ENCODE peak calls at places on chromosomes 11 and 22, in ten cellular contexts. D is activated CD4-positive, alpha-beta memory T cell treated with anti-CD3 and anti-CD28 coated beads, Interleukin-2, amount 10 ng/mL, durations not matched to agents 7 days and 5 days; J is T-helper 9 cell; Z is stimulated activated CD4-positive, alpha-beta T cell treated with anti-CD3 and anti-CD28 coated beads, Interleukin-2, amount 100 ng/mL, for 48 hours; U is left cardiac atrium; B is A549; M is left ventricle myocardium superior; Y is NCI-H1436; L is HS-5; A is NCI-H1417. H is an unnamed sample.

GRCh38 chr11:85779956-85780640 is 30.8 kb downstream of the SYTL2 start:
- DNase-seq in D (no peak), J (no peak), Z (no peak), U (no peak), B (no peak), M (no peak), Y (no peak), L (no peak), A (no peak), H (no peak)

GRCh38 chr11:120747801-120748484 is 236.4 kb downstream of the GRIK4 start:
- DNase-seq in D (no peak), J (no peak), Z (no peak), U (no peak), B (no peak), M (no peak), Y (no peak), L (no peak), A (peak), H (no peak)

GRCh38 chr11:35354644-35355043 is 64.7 kb downstream of the SLC1A2 start:
- DNase-seq in D (no peak), J (no peak), Z (no peak), U (no peak), B (no peak), M (no peak), Y (no peak), L (no peak), A (no peak), H (no peak)

GRCh38 chr11:119810478-119811232 is 81.7 kb upstream of the NECTIN1 start:
- DNase-seq in D (no peak), J (no peak), Z (no peak), U (no peak), B (no peak), M (no peak), Y (no peak), L (no peak), A (no peak), H (no peak)

GRCh38 chr11:9851366-9851765 is 187.5 kb downstream of the SWAP70 start:
- DNase-seq in D (no peak), J (no peak), Z (no peak), U (no peak), B (no peak), M (no peak), Y (no peak), L (no peak), A (no peak), H (no peak)

GRCh38 chr11:17972987-17973386 is 39.9 kb downstream of the SERGEF start:
- DNase-seq in D (no peak), J (no peak), Z (no peak), U (peak), B (peak), M (peak), Y (no peak), L (peak), A (peak), H (peak)

GRCh38 chr22:19213496-19214473 is 35.2 kb upstream of the SLC25A1 start:
- DNase-seq in D (no peak), J (no peak), Z (no peak), U (no peak), B (no peak), M (no peak), Y (no peak), L (no peak), A (no peak), H (no peak)

GRCh38 chr11:78982377-78982925 is 407.8 kb upstream of the NARS2 start:
- DNase-seq in D (no peak), J (no peak), Z (no peak), U (no peak), B (no peak), M (no peak), Y (no peak), L (no peak), A (no peak), H (no peak)

GRCh38 chr11:21604564-21604963 is 588.3 kb upstream of the ANO5 start:
- DNase-seq in D (no peak), J (no peak), Z (no peak), U (no peak), B (no peak), M (no peak), Y (no peak), L (no peak), A (no peak), H (no peak)

GRCh38 chr11:16749666-16750065 is 11.2 kb downstream of the C11orf58 start:
- DNase-seq in D (no peak), J (no peak), Z (no peak), U (no peak), B (no peak), M (no peak), Y (no peak), L (no peak), A (no peak), H (no peak)

GRCh38 chr11:131749100-131749499 is 378.7 kb downstream of the NTM start:
- DNase-seq in D (no peak), J (no peak), Z (no peak), U (no peak), B (no peak), M (no peak), Y (no peak), L (peak), A (peak), H (no peak)

GRCh38 chr22:25120093-25120561 is 79.5 kb upstream of the CRYBB3 start:
- DNase-seq in D (no peak), J (no peak), Z (no peak), U (no peak), B (no peak), M (no peak), Y (peak), L (no peak), A (peak), H (no peak)

GRCh38 chr11:32478277-32478731 is 43.0 kb upstream of the WT1 start:
- DNase-seq in D (no peak), J (no peak), Z (no peak), U (no peak), B (no peak), M (no peak), Y (no peak), L (no peak), A (no peak), H (no peak)

GRCh38 chr11:74819400-74819799 is 70.8 kb downstream of the RNF169 start:
- DNase-seq in D (no peak), J (no peak), Z (no peak), U (no peak), B (no peak), M (no peak), Y (no peak), L (no peak), A (no peak), H (no peak)

GRCh38 chr11:47961383-47961782 is 19.0 kb upstream of the PTPRJ start:
- DNase-seq in D (no peak), J (no peak), Z (no peak), U (no peak), B (no peak), M (no peak), Y (no peak), L (no peak), A (no peak), H (peak)

GRCh38 chr11:95084509-95084908 is 5.1 kb upstream of the ENDOD1 start:
- DNase-seq in D (peak), J (no peak), Z (peak), U (no peak), B (no peak), M (no peak), Y (no peak), L (no peak), A (no peak), H (no peak)

GRCh38 chr11:92225563-92226308 is 1.1 kb downstream of the FAT3 start:
- DNase-seq in D (no peak), J (no peak), Z (no peak), U (peak), B (no peak), M (peak), Y (no peak), L (no peak), A (peak), H (no peak)

GRCh38 chr11:92865352-92865751 is 104.1 kb upstream of the MTNR1B start:
- DNase-seq in D (no peak), J (no peak), Z (no peak), U (peak), B (no peak), M (no peak), Y (no peak), L (no peak), A (no peak), H (no peak)

GRCh38 chr11:65968600-65969482 is 7.3 kb downstream of the SART1 start:
- DNase-seq in D (no peak), J (no peak), Z (no peak), U (no peak), B (no peak), M (no peak), Y (no peak), L (no peak), A (no peak), H (no peak)

GRCh38 chr11:27239305-27239942 is 123.6 kb downstream of the CCDC34 start:
- DNase-seq in D (no peak), J (no peak), Z (no peak), U (peak), B (no peak), M (peak), Y (no peak), L (no peak), A (no peak), H (no peak)

H was measured in NCI-H146.